ENCODE peak calls at places on chromosomes 13 and 19, in nine cellular contexts. One of them, this sample, is unnamed.

GRCh38 chr19:14107581-14108461 is 9.7 kb downstream of the PRKACA start:
- DNase-seq in stimulated activated CD4-positive, alpha-beta T cell treated with anti-CD3 and anti-CD28 coated beads, Interleukin-2, amount 100 ng/mL, for 48 hours: no peak
- DNase-seq in activated naive CD4-positive, alpha-beta T cell treated with anti-CD3 and anti-CD28 coated beads for 36 hours: no peak
- DNase-seq in CD14-positive monocyte: no peak
- DNase-seq in neuronal stem cell: no peak
- DNase-seq in thoracic aorta: no peak
- DNase-seq in left ventricle myocardium inferior: peak
- DNase-seq in aorta: peak
- DNase-seq in A172: peak
- DNase-seq in this sample: no peak

GRCh38 chr19:14503285-14503684 is 7.4 kb upstream of the GIPC1 start:
- DNase-seq in neuronal stem cell: no peak
- DNase-seq in A172: no peak
- DNase-seq in stimulated activated CD4-positive, alpha-beta T cell treated with anti-CD3 and anti-CD28 coated beads, Interleukin-2, amount 100 ng/mL, for 48 hours: no peak
- DNase-seq in thoracic aorta: no peak
- DNase-seq in left ventricle myocardium inferior: no peak
- DNase-seq in activated naive CD4-positive, alpha-beta T cell treated with anti-CD3 and anti-CD28 coated beads for 36 hours: no peak
- DNase-seq in CD14-positive monocyte: no peak
- DNase-seq in aorta: no peak
- DNase-seq in this sample: no peak

GRCh38 chr19:3369337-3370213 is 3.2 kb downstream of the NFIC start:
- DNase-seq in left ventricle myocardium inferior: peak
- DNase-seq in neuronal stem cell: no peak
- DNase-seq in stimulated activated CD4-positive, alpha-beta T cell treated with anti-CD3 and anti-CD28 coated beads, Interleukin-2, amount 100 ng/mL, for 48 hours: no peak
- DNase-seq in thoracic aorta: no peak
- DNase-seq in A172: peak
- DNase-seq in aorta: peak
- DNase-seq in activated naive CD4-positive, alpha-beta T cell treated with anti-CD3 and anti-CD28 coated beads for 36 hours: peak
- DNase-seq in CD14-positive monocyte: no peak
- DNase-seq in this sample: no peak

GRCh38 chr13:87677334-87678234 is 6.4 kb downstream of the SLITRK5 start:
- DNase-seq in stimulated activated CD4-positive, alpha-beta T cell treated with anti-CD3 and anti-CD28 coated beads, Interleukin-2, amount 100 ng/mL, for 48 hours: no peak
- DNase-seq in neuronal stem cell: peak
- DNase-seq in CD14-positive monocyte: no peak
- DNase-seq in thoracic aorta: no peak
- DNase-seq in A172: peak
- DNase-seq in activated naive CD4-positive, alpha-beta T cell treated with anti-CD3 and anti-CD28 coated beads for 36 hours: peak
- DNase-seq in aorta: peak
- DNase-seq in left ventricle myocardium inferior: no peak
- DNase-seq in this sample: peak

GRCh38 chr13:75968103-75968838 is 332.1 kb downstream of the LMO7 start:
- DNase-seq in thoracic aorta: no peak
- DNase-seq in stimulated activated CD4-positive, alpha-beta T cell treated with anti-CD3 and anti-CD28 coated beads, Interleukin-2, amount 100 ng/mL, for 48 hours: no peak
- DNase-seq in activated naive CD4-positive, alpha-beta T cell treated with anti-CD3 and anti-CD28 coated beads for 36 hours: no peak
- DNase-seq in CD14-positive monocyte: no peak
- DNase-seq in aorta: no peak
- DNase-seq in A172: no peak
- DNase-seq in left ventricle myocardium inferior: no peak
- DNase-seq in neuronal stem cell: no peak
- DNase-seq in this sample: no peak

GRCh38 chr19:42529248-42529764 is 1.0 kb upstream of the CEACAM1 start:
- DNase-seq in CD14-positive monocyte: peak
- DNase-seq in aorta: peak
- DNase-seq in stimulated activated CD4-positive, alpha-beta T cell treated with anti-CD3 and anti-CD28 coated beads, Interleukin-2, amount 100 ng/mL, for 48 hours: peak
- DNase-seq in neuronal stem cell: peak
- DNase-seq in activated naive CD4-positive, alpha-beta T cell treated with anti-CD3 and anti-CD28 coated beads for 36 hours: peak
- DNase-seq in thoracic aorta: no peak
- DNase-seq in A172: peak
- DNase-seq in left ventricle myocardium inferior: peak
- DNase-seq in this sample: peak

GRCh38 chr13:37027639-37028038 is 27.1 kb downstream of the EXOSC8 start:
- DNase-seq in neuronal stem cell: no peak
- DNase-seq in left ventricle myocardium inferior: no peak
- DNase-seq in stimulated activated CD4-positive, alpha-beta T cell treated with anti-CD3 and anti-CD28 coated beads, Interleukin-2, amount 100 ng/mL, for 48 hours: no peak
- DNase-seq in aorta: no peak
- DNase-seq in activated naive CD4-positive, alpha-beta T cell treated with anti-CD3 and anti-CD28 coated beads for 36 hours: no peak
- DNase-seq in thoracic aorta: no peak
- DNase-seq in A172: no peak
- DNase-seq in CD14-positive monocyte: no peak
- DNase-seq in this sample: no peak

GRCh38 chr13:37681295-37682032 is 82.9 kb upstream of the POSTN start:
- DNase-seq in A172: peak
- DNase-seq in thoracic aorta: no peak
- DNase-seq in activated naive CD4-positive, alpha-beta T cell treated with anti-CD3 and anti-CD28 coated beads for 36 hours: no peak
- DNase-seq in left ventricle myocardium inferior: no peak
- DNase-seq in stimulated activated CD4-positive, alpha-beta T cell treated with anti-CD3 and anti-CD28 coated beads, Interleukin-2, amount 100 ng/mL, for 48 hours: no peak
- DNase-seq in CD14-positive monocyte: no peak
- DNase-seq in neuronal stem cell: no peak
- DNase-seq in aorta: no peak
- DNase-seq in this sample: no peak

GRCh38 chr19:12946092-12946845 is 607 bp downstream of the RAD23A start:
- DNase-seq in left ventricle myocardium inferior: peak
- DNase-seq in neuronal stem cell: peak
- DNase-seq in thoracic aorta: no peak
- DNase-seq in activated naive CD4-positive, alpha-beta T cell treated with anti-CD3 and anti-CD28 coated beads for 36 hours: peak
- DNase-seq in stimulated activated CD4-positive, alpha-beta T cell treated with anti-CD3 and anti-CD28 coated beads, Interleukin-2, amount 100 ng/mL, for 48 hours: peak
- DNase-seq in CD14-positive monocyte: no peak
- DNase-seq in A172: peak
- DNase-seq in aorta: peak
- DNase-seq in this sample: peak

GRCh38 chr19:47428177-47428894 is 9.0 kb upstream of the MEIS3 start:
- DNase-seq in thoracic aorta: peak
- DNase-seq in activated naive CD4-positive, alpha-beta T cell treated with anti-CD3 and anti-CD28 coated beads for 36 hours: peak
- DNase-seq in CD14-positive monocyte: peak
- DNase-seq in stimulated activated CD4-positive, alpha-beta T cell treated with anti-CD3 and anti-CD28 coated beads, Interleukin-2, amount 100 ng/mL, for 48 hours: peak
- DNase-seq in neuronal stem cell: peak
- DNase-seq in aorta: peak
- DNase-seq in A172: peak
- DNase-seq in left ventricle myocardium inferior: peak
- DNase-seq in this sample: peak

GRCh38 chr19:5013761-5014160 is 44.8 kb downstream of the KDM4B start:
- DNase-seq in A172: no peak
- DNase-seq in stimulated activated CD4-positive, alpha-beta T cell treated with anti-CD3 and anti-CD28 coated beads, Interleukin-2, amount 100 ng/mL, for 48 hours: no peak
- DNase-seq in left ventricle myocardium inferior: peak
- DNase-seq in activated naive CD4-positive, alpha-beta T cell treated with anti-CD3 and anti-CD28 coated beads for 36 hours: no peak
- DNase-seq in neuronal stem cell: no peak
- DNase-seq in thoracic aorta: no peak
- DNase-seq in aorta: no peak
- DNase-seq in CD14-positive monocyte: no peak
- DNase-seq in this sample: no peak

GRCh38 chr13:68234278-68234677 is 1004.1 kb upstream of the PCDH9 start:
- DNase-seq in aorta: no peak
- DNase-seq in left ventricle myocardium inferior: no peak
- DNase-seq in CD14-positive monocyte: no peak
- DNase-seq in neuronal stem cell: no peak
- DNase-seq in thoracic aorta: no peak
- DNase-seq in A172: peak
- DNase-seq in activated naive CD4-positive, alpha-beta T cell treated with anti-CD3 and anti-CD28 coated beads for 36 hours: no peak
- DNase-seq in stimulated activated CD4-positive, alpha-beta T cell treated with anti-CD3 and anti-CD28 coated beads, Interleukin-2, amount 100 ng/mL, for 48 hours: no peak
- DNase-seq in this sample: no peak

GRCh38 chr19:56170261-56170660 is 5.5 kb upstream of the GALP start:
- DNase-seq in CD14-positive monocyte: no peak
- DNase-seq in left ventricle myocardium inferior: no peak
- DNase-seq in thoracic aorta: no peak
- DNase-seq in stimulated activated CD4-positive, alpha-beta T cell treated with anti-CD3 and anti-CD28 coated beads, Interleukin-2, amount 100 ng/mL, for 48 hours: no peak
- DNase-seq in neuronal stem cell: no peak
- DNase-seq in A172: peak
- DNase-seq in aorta: no peak
- DNase-seq in activated naive CD4-positive, alpha-beta T cell treated with anti-CD3 and anti-CD28 coated beads for 36 hours: no peak
- DNase-seq in this sample: no peak

GRCh38 chr13:114065926-114066774 is 66.3 kb downstream of the RASA3 start:
- DNase-seq in CD14-positive monocyte: peak
- DNase-seq in stimulated activated CD4-positive, alpha-beta T cell treated with anti-CD3 and anti-CD28 coated beads, Interleukin-2, amount 100 ng/mL, for 48 hours: no peak
- DNase-seq in left ventricle myocardium inferior: no peak
- DNase-seq in A172: no peak
- DNase-seq in neuronal stem cell: no peak
- DNase-seq in activated naive CD4-positive, alpha-beta T cell treated with anti-CD3 and anti-CD28 coated beads for 36 hours: peak
- DNase-seq in thoracic aorta: no peak
- DNase-seq in aorta: peak
- DNase-seq in this sample: no peak

GRCh38 chr19:29381353-29382203 is 144.2 kb upstream of the VSTM2B start:
- DNase-seq in aorta: no peak
- DNase-seq in left ventricle myocardium inferior: no peak
- DNase-seq in A172: no peak
- DNase-seq in CD14-positive monocyte: no peak
- DNase-seq in thoracic aorta: no peak
- DNase-seq in neuronal stem cell: no peak
- DNase-seq in stimulated activated CD4-positive, alpha-beta T cell treated with anti-CD3 and anti-CD28 coated beads, Interleukin-2, amount 100 ng/mL, for 48 hours: no peak
- DNase-seq in activated naive CD4-positive, alpha-beta T cell treated with anti-CD3 and anti-CD28 coated beads for 36 hours: no peak
- DNase-seq in this sample: peak

GRCh38 chr13:74136089-74136658 is 2.0 kb upstream of the KLF12 start:
- DNase-seq in aorta: peak
- DNase-seq in activated naive CD4-positive, alpha-beta T cell treated with anti-CD3 and anti-CD28 coated beads for 36 hours: peak
- DNase-seq in neuronal stem cell: no peak
- DNase-seq in A172: peak
- DNase-seq in stimulated activated CD4-positive, alpha-beta T cell treated with anti-CD3 and anti-CD28 coated beads, Interleukin-2, amount 100 ng/mL, for 48 hours: no peak
- DNase-seq in thoracic aorta: no peak
- DNase-seq in CD14-positive monocyte: no peak
- DNase-seq in left ventricle myocardium inferior: peak
- DNase-seq in this sample: peak

GRCh38 chr19:36120092-36120983 is 5.1 kb downstream of the TBCB start:
- DNase-seq in left ventricle myocardium inferior: no peak
- DNase-seq in stimulated activated CD4-positive, alpha-beta T cell treated with anti-CD3 and anti-CD28 coated beads, Interleukin-2, amount 100 ng/mL, for 48 hours: no peak
- DNase-seq in CD14-positive monocyte: no peak
- DNase-seq in neuronal stem cell: no peak
- DNase-seq in activated naive CD4-positive, alpha-beta T cell treated with anti-CD3 and anti-CD28 coated beads for 36 hours: no peak
- DNase-seq in A172: no peak
- DNase-seq in aorta: no peak
- DNase-seq in thoracic aorta: no peak
- DNase-seq in this sample: no peak

GRCh38 chr19:48623556-48624066 is 4.3 kb downstream of the SPHK2 start:
- DNase-seq in left ventricle myocardium inferior: no peak
- DNase-seq in neuronal stem cell: no peak
- DNase-seq in activated naive CD4-positive, alpha-beta T cell treated with anti-CD3 and anti-CD28 coated beads for 36 hours: no peak
- DNase-seq in CD14-positive monocyte: no peak
- DNase-seq in aorta: no peak
- DNase-seq in thoracic aorta: no peak
- DNase-seq in A172: no peak
- DNase-seq in stimulated activated CD4-positive, alpha-beta T cell treated with anti-CD3 and anti-CD28 coated beads, Interleukin-2, amount 100 ng/mL, for 48 hours: no peak
- DNase-seq in this sample: no peak

GRCh38 chr19:39270091-39270871 is 2.1 kb downstream of the IFNL2 start:
- DNase-seq in stimulated activated CD4-positive, alpha-beta T cell treated with anti-CD3 and anti-CD28 coated beads, Interleukin-2, amount 100 ng/mL, for 48 hours: no peak
- DNase-seq in aorta: no peak
- DNase-seq in left ventricle myocardium inferior: no peak
- DNase-seq in neuronal stem cell: no peak
- DNase-seq in thoracic aorta: no peak
- DNase-seq in CD14-positive monocyte: no peak
- DNase-seq in activated naive CD4-positive, alpha-beta T cell treated with anti-CD3 and anti-CD28 coated beads for 36 hours: no peak
- DNase-seq in A172: no peak
- DNase-seq in this sample: no peak

GRCh38 chr13:103839460-103839859 is 773.2 kb upstream of the SLC10A2 start:
- DNase-seq in stimulated activated CD4-positive, alpha-beta T cell treated with anti-CD3 and anti-CD28 coated beads, Interleukin-2, amount 100 ng/mL, for 48 hours: no peak
- DNase-seq in thoracic aorta: no peak
- DNase-seq in A172: no peak
- DNase-seq in CD14-positive monocyte: no peak
- DNase-seq in activated naive CD4-positive, alpha-beta T cell treated with anti-CD3 and anti-CD28 coated beads for 36 hours: no peak
- DNase-seq in aorta: no peak
- DNase-seq in left ventricle myocardium inferior: no peak
- DNase-seq in neuronal stem cell: no peak
- DNase-seq in this sample: no peak

GRCh38 chr13:107941345-107942029 is 273.8 kb downstream of the LIG4 start:
- DNase-seq in neuronal stem cell: no peak
- DNase-seq in aorta: no peak
- DNase-seq in left ventricle myocardium inferior: no peak
- DNase-seq in activated naive CD4-positive, alpha-beta T cell treated with anti-CD3 and anti-CD28 coated beads for 36 hours: no peak
- DNase-seq in A172: no peak
- DNase-seq in CD14-positive monocyte: no peak
- DNase-seq in thoracic aorta: no peak
- DNase-seq in stimulated activated CD4-positive, alpha-beta T cell treated with anti-CD3 and anti-CD28 coated beads, Interleukin-2, amount 100 ng/mL, for 48 hours: no peak
- DNase-seq in this sample: no peak